ENCODE peak calls at places on chromosomes 12 and 14, in ten cellular contexts. One of them, this sample, is unnamed.

GRCh38 chr12:86247871-86248270 is 8.3 kb downstream of the MGAT4C start:
- DNase-seq in tibial nerve: no peak
- DNase-seq in body of pancreas: no peak
- DNase-seq in spleen: no peak
- DNase-seq in stomach: no peak
- DNase-seq in bronchial epithelial cell: no peak
- DNase-seq in gastrocnemius medialis: no peak
- DNase-seq in Panc1: no peak
- DNase-seq in BJ: no peak
- DNase-seq in BE2C: no peak
- DNase-seq in this sample: no peak

GRCh38 chr12:124445121-124445718 is 122.2 kb downstream of the NCOR2 start:
- DNase-seq in tibial nerve: no peak
- DNase-seq in body of pancreas: no peak
- DNase-seq in spleen: no peak
- DNase-seq in stomach: no peak
- DNase-seq in bronchial epithelial cell: no peak
- DNase-seq in gastrocnemius medialis: no peak
- DNase-seq in Panc1: no peak
- DNase-seq in BJ: no peak
- DNase-seq in BE2C: peak; percentile 86
- DNase-seq in this sample: no peak

GRCh38 chr14:71711619-71712018 is 220.6 kb upstream of the RGS6 start:
- DNase-seq in tibial nerve: no peak
- DNase-seq in body of pancreas: no peak
- DNase-seq in spleen: no peak
- DNase-seq in stomach: no peak
- DNase-seq in bronchial epithelial cell: peak; percentile 83
- DNase-seq in gastrocnemius medialis: no peak
- DNase-seq in Panc1: no peak
- DNase-seq in BJ: peak; percentile 87
- DNase-seq in BE2C: peak; percentile 21
- DNase-seq in this sample: no peak

GRCh38 chr14:73770977-73771847 is 57.0 kb upstream of the PNMA1 start:
- DNase-seq in tibial nerve: no peak
- DNase-seq in body of pancreas: no peak
- DNase-seq in spleen: peak; percentile 70
- DNase-seq in stomach: no peak
- DNase-seq in bronchial epithelial cell: no peak
- DNase-seq in gastrocnemius medialis: no peak
- DNase-seq in Panc1: no peak
- DNase-seq in BJ: no peak
- DNase-seq in BE2C: no peak
- DNase-seq in this sample: no peak

GRCh38 chr12:52165096-52165855 is 26.5 kb downstream of the KRT80 start:
- DNase-seq in tibial nerve: no peak
- DNase-seq in body of pancreas: no peak
- DNase-seq in spleen: no peak
- DNase-seq in stomach: no peak
- DNase-seq in bronchial epithelial cell: no peak
- DNase-seq in gastrocnemius medialis: no peak
- DNase-seq in Panc1: no peak
- DNase-seq in BJ: no peak
- DNase-seq in BE2C: peak; percentile 47
- DNase-seq in this sample: no peak

GRCh38 chr14:61280092-61280525 is 1.0 kb downstream of the TMEM30B start:
- DNase-seq in tibial nerve: no peak
- DNase-seq in body of pancreas: no peak
- DNase-seq in spleen: no peak
- DNase-seq in stomach: peak; percentile 45
- DNase-seq in bronchial epithelial cell: peak; percentile 12
- DNase-seq in gastrocnemius medialis: no peak
- DNase-seq in Panc1: no peak
- DNase-seq in BJ: no peak
- DNase-seq in BE2C: no peak
- DNase-seq in this sample: peak; percentile 19

GRCh38 chr14:23364164-23364571 is 804 bp downstream of the EFS start:
- DNase-seq in tibial nerve: peak; percentile 36
- DNase-seq in body of pancreas: no peak
- DNase-seq in spleen: peak; percentile 45
- DNase-seq in stomach: no peak
- DNase-seq in bronchial epithelial cell: no peak
- DNase-seq in gastrocnemius medialis: peak; percentile 58
- DNase-seq in Panc1: no peak
- DNase-seq in BJ: no peak
- DNase-seq in BE2C: no peak
- DNase-seq in this sample: no peak

GRCh38 chr12:26566670-26567069 is 266.3 kb downstream of the ITPR2 start:
- DNase-seq in tibial nerve: no peak
- DNase-seq in body of pancreas: no peak
- DNase-seq in spleen: no peak
- DNase-seq in stomach: no peak
- DNase-seq in bronchial epithelial cell: no peak
- DNase-seq in gastrocnemius medialis: no peak
- DNase-seq in Panc1: no peak
- DNase-seq in BJ: peak; percentile 4
- DNase-seq in BE2C: no peak
- DNase-seq in this sample: no peak

GRCh38 chr12:108177131-108177530 is 48.0 kb downstream of the WSCD2 start:
- DNase-seq in tibial nerve: no peak
- DNase-seq in body of pancreas: no peak
- DNase-seq in spleen: no peak
- DNase-seq in stomach: no peak
- DNase-seq in bronchial epithelial cell: no peak
- DNase-seq in gastrocnemius medialis: no peak
- DNase-seq in Panc1: no peak
- DNase-seq in BJ: no peak
- DNase-seq in BE2C: no peak
- DNase-seq in this sample: no peak

GRCh38 chr12:124618291-124618902 is 51.0 kb upstream of the NCOR2 start:
- DNase-seq in tibial nerve: no peak
- DNase-seq in body of pancreas: no peak
- DNase-seq in spleen: no peak
- DNase-seq in stomach: no peak
- DNase-seq in bronchial epithelial cell: peak; percentile 84
- DNase-seq in gastrocnemius medialis: no peak
- DNase-seq in Panc1: no peak
- DNase-seq in BJ: no peak
- DNase-seq in BE2C: no peak
- DNase-seq in this sample: no peak

GRCh38 chr12:56591961-56592360 is 38.2 kb downstream of the BAZ2A start:
- DNase-seq in tibial nerve: no peak
- DNase-seq in body of pancreas: no peak
- DNase-seq in spleen: no peak
- DNase-seq in stomach: no peak
- DNase-seq in bronchial epithelial cell: no peak
- DNase-seq in gastrocnemius medialis: no peak
- DNase-seq in Panc1: no peak
- DNase-seq in BJ: no peak
- DNase-seq in BE2C: no peak
- DNase-seq in this sample: no peak

GRCh38 chr14:65941091-65941490 is 528.6 kb downstream of the FUT8 start:
- DNase-seq in tibial nerve: no peak
- DNase-seq in body of pancreas: no peak
- DNase-seq in spleen: no peak
- DNase-seq in stomach: no peak
- DNase-seq in bronchial epithelial cell: no peak
- DNase-seq in gastrocnemius medialis: no peak
- DNase-seq in Panc1: no peak
- DNase-seq in BJ: no peak
- DNase-seq in BE2C: no peak
- DNase-seq in this sample: no peak

GRCh38 chr14:99451234-99451633 is 29.4 kb downstream of the SETD3 start:
- DNase-seq in tibial nerve: no peak
- DNase-seq in body of pancreas: no peak
- DNase-seq in spleen: no peak
- DNase-seq in stomach: no peak
- DNase-seq in bronchial epithelial cell: no peak
- DNase-seq in gastrocnemius medialis: no peak
- DNase-seq in Panc1: no peak
- DNase-seq in BJ: no peak
- DNase-seq in BE2C: no peak
- DNase-seq in this sample: no peak

GRCh38 chr12:9673404-9674225 is 4.1 kb downstream of the CLEC2D start:
- DNase-seq in tibial nerve: no peak
- DNase-seq in body of pancreas: peak; percentile 33
- DNase-seq in spleen: peak; percentile 83
- DNase-seq in stomach: no peak
- DNase-seq in bronchial epithelial cell: peak; percentile 91
- DNase-seq in gastrocnemius medialis: no peak
- DNase-seq in Panc1: no peak
- DNase-seq in BJ: peak; percentile 63
- DNase-seq in BE2C: peak; percentile 68
- DNase-seq in this sample: peak; percentile 48

GRCh38 chr12:108773798-108774788 is 42.8 kb upstream of the CORO1C start:
- DNase-seq in tibial nerve: peak; percentile 73
- DNase-seq in body of pancreas: peak; percentile 72
- DNase-seq in spleen: peak; percentile 84
- DNase-seq in stomach: peak; percentile 39
- DNase-seq in bronchial epithelial cell: peak; percentile 87
- DNase-seq in gastrocnemius medialis: peak; percentile 94
- DNase-seq in Panc1: no peak
- DNase-seq in BJ: peak; percentile 52
- DNase-seq in BE2C: peak; percentile 76
- DNase-seq in this sample: peak; percentile 86

GRCh38 chr14:59631237-59631636 is 54.6 kb upstream of the CCDC175 start:
- DNase-seq in tibial nerve: no peak
- DNase-seq in body of pancreas: no peak
- DNase-seq in spleen: no peak
- DNase-seq in stomach: no peak
- DNase-seq in bronchial epithelial cell: no peak
- DNase-seq in gastrocnemius medialis: no peak
- DNase-seq in Panc1: no peak
- DNase-seq in BJ: no peak
- DNase-seq in BE2C: no peak
- DNase-seq in this sample: no peak

GRCh38 chr12:56029666-56030293 is 8.9 kb downstream of the IKZF4 start:
- DNase-seq in tibial nerve: no peak
- DNase-seq in body of pancreas: peak; percentile 57
- DNase-seq in spleen: no peak
- DNase-seq in stomach: peak; percentile 37
- DNase-seq in bronchial epithelial cell: peak; percentile 46
- DNase-seq in gastrocnemius medialis: no peak
- DNase-seq in Panc1: no peak
- DNase-seq in BJ: no peak
- DNase-seq in BE2C: peak; percentile 72
- DNase-seq in this sample: no peak

GRCh38 chr14:58367296-58367695 is 28.4 kb upstream of the TOMM20L start:
- DNase-seq in tibial nerve: no peak
- DNase-seq in body of pancreas: peak; percentile 9
- DNase-seq in spleen: no peak
- DNase-seq in stomach: peak; percentile 40
- DNase-seq in bronchial epithelial cell: no peak
- DNase-seq in gastrocnemius medialis: peak; percentile 17
- DNase-seq in Panc1: no peak
- DNase-seq in BJ: no peak
- DNase-seq in BE2C: no peak
- DNase-seq in this sample: no peak

DNA sequence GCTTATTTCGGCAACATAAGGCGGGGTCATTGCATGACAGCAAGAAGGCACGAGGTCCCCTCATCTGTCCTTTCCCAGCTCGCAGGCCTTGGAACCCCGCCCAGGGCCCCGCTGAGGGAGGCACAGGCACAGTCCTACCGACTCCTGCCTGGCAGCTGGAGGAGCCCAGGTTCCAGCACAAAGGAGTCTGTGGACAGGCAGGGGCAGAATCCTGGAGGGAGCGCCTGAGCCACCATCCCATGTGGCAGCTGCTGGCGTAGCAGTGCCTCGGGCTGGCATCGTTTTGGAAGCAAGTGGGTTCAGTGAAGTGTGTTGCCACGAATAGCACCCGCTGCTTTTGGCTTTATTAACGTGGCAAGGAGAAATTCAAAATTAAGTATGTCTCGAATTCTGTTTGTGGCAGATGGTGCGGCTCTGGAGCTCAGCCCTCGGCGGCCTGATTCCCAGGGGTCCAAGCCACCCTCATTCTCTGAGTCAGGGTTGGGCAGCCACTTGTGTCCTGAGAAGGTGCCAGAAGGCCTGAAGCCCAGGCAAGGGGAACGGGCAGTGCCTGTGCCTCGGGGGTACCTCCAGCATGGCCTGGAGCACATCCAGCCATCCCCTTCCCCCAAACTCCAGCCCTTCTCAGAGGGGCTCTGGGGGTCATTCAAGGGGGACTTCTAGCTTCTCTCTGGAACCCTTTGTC is 35.9 kb downstream of the SLC8B1 start:
- DNase-seq in tibial nerve: peak; percentile 53
- DNase-seq in body of pancreas: no peak
- DNase-seq in spleen: no peak
- DNase-seq in stomach: no peak
- DNase-seq in bronchial epithelial cell: no peak
- DNase-seq in gastrocnemius medialis: peak; percentile 90
- DNase-seq in Panc1: no peak
- DNase-seq in BJ: no peak
- DNase-seq in BE2C: no peak
- DNase-seq in this sample: peak; percentile 68
- H3K36me3 ChIP-seq in tibial nerve: peaks cover 5% of the 10 kb centered on the region
- H3K36me3 ChIP-seq in body of pancreas: no peaks in the 10 kb centered on the region
- H3K36me3 ChIP-seq in spleen: no peaks in the 10 kb centered on the region
- H3K36me3 ChIP-seq in stomach: peaks cover 87% of the 10 kb centered on the region
- H3K36me3 ChIP-seq in bronchial epithelial cell: peaks cover 3% of the 10 kb centered on the region
- H3K36me3 ChIP-seq in gastrocnemius medialis: peaks cover 40% of the 10 kb centered on the region
- H3K36me3 ChIP-seq in Panc1: no peaks in the 10 kb centered on the region
- H3K36me3 ChIP-seq in BJ: peaks cover 22% of the 10 kb centered on the region
- H3K36me3 ChIP-seq in BE2C: peaks cover 4% of the 10 kb centered on the region
- H3K36me3 ChIP-seq in this sample: no peaks in the 10 kb centered on the region

GRCh38 chr12:53754633-53755261 is 3.0 kb upstream of the CISTR start:
- DNase-seq in tibial nerve: no peak
- DNase-seq in body of pancreas: no peak
- DNase-seq in spleen: no peak
- DNase-seq in stomach: peak; percentile 33
- DNase-seq in bronchial epithelial cell: no peak
- DNase-seq in gastrocnemius medialis: no peak
- DNase-seq in Panc1: no peak
- DNase-seq in BJ: no peak
- DNase-seq in BE2C: no peak
- DNase-seq in this sample: no peak
- H3K36me3 ChIP-seq in tibial nerve: no peaks in the 10 kb centered on the region
- H3K36me3 ChIP-seq in body of pancreas: no peaks in the 10 kb centered on the region
- H3K36me3 ChIP-seq in spleen: no peaks in the 10 kb centered on the region
- H3K36me3 ChIP-seq in stomach: no peaks in the 10 kb centered on the region
- H3K36me3 ChIP-seq in bronchial epithelial cell: no peaks in the 10 kb centered on the region
- H3K36me3 ChIP-seq in gastrocnemius medialis: no peaks in the 10 kb centered on the region
- H3K36me3 ChIP-seq in Panc1: no peaks in the 10 kb centered on the region
- H3K36me3 ChIP-seq in BJ: no peaks in the 10 kb centered on the region
- H3K36me3 ChIP-seq in BE2C: no peaks in the 10 kb centered on the region
- H3K36me3 ChIP-seq in this sample: no peaks in the 10 kb centered on the region

GRCh38 chr12:104073699-104074098 is 9.4 kb downstream of the HCFC2 start:
- DNase-seq in tibial nerve: no peak
- DNase-seq in body of pancreas: no peak
- DNase-seq in spleen: no peak
- DNase-seq in stomach: no peak
- DNase-seq in bronchial epithelial cell: no peak
- DNase-seq in gastrocnemius medialis: no peak
- DNase-seq in Panc1: no peak
- DNase-seq in BJ: no peak
- DNase-seq in BE2C: no peak
- DNase-seq in this sample: no peak
- H3K36me3 ChIP-seq in tibial nerve: peaks cover 3% of the 10 kb centered on the region
- H3K36me3 ChIP-seq in body of pancreas: no peaks in the 10 kb centered on the region
- H3K36me3 ChIP-seq in spleen: no peaks in the 10 kb centered on the region
- H3K36me3 ChIP-seq in stomach: peaks cover 46% of the 10 kb centered on the region
- H3K36me3 ChIP-seq in bronchial epithelial cell: no peaks in the 10 kb centered on the region
- H3K36me3 ChIP-seq in gastrocnemius medialis: peaks cover 25% of the 10 kb centered on the region
- H3K36me3 ChIP-seq in Panc1: no peaks in the 10 kb centered on the region
- H3K36me3 ChIP-seq in BJ: peaks cover 3% of the 10 kb centered on the region
- H3K36me3 ChIP-seq in BE2C: peaks cover 4% of the 10 kb centered on the region
- H3K36me3 ChIP-seq in this sample: no peaks in the 10 kb centered on the region

GRCh38 chr14:91282954-91283645 is 38.6 kb upstream of the GPR68 start:
- DNase-seq in tibial nerve: no peak
- DNase-seq in body of pancreas: no peak
- DNase-seq in spleen: peak; percentile 24
- DNase-seq in stomach: no peak
- DNase-seq in bronchial epithelial cell: no peak
- DNase-seq in gastrocnemius medialis: no peak
- DNase-seq in Panc1: no peak
- DNase-seq in BJ: no peak
- DNase-seq in BE2C: no peak
- DNase-seq in this sample: no peak
- H3K36me3 ChIP-seq in tibial nerve: peaks cover 5% of the 10 kb centered on the region
- H3K36me3 ChIP-seq in body of pancreas: no peaks in the 10 kb centered on the region
- H3K36me3 ChIP-seq in spleen: peaks cover 5% of the 10 kb centered on the region
- H3K36me3 ChIP-seq in stomach: peaks cover 53% of the 10 kb centered on the region
- H3K36me3 ChIP-seq in bronchial epithelial cell: peaks cover 14% of the 10 kb centered on the region
- H3K36me3 ChIP-seq in gastrocnemius medialis: no peaks in the 10 kb centered on the region
- H3K36me3 ChIP-seq in Panc1: no peaks in the 10 kb centered on the region
- H3K36me3 ChIP-seq in BJ: no peaks in the 10 kb centered on the region
- H3K36me3 ChIP-seq in BE2C: no peaks in the 10 kb centered on the region
- H3K36me3 ChIP-seq in this sample: no peaks in the 10 kb centered on the region

This sample was measured in ovary.